ENCODE peak calls at places on chromosomes 13 and 19, in seven cellular contexts. One of them, this sample, is unnamed.

GRCh38 chr13:80341771-80342271 is 895 bp upstream of the SPRY2 start:
- DNase-seq in right lobe of liver: peak
- DNase-seq in gastrocnemius medialis: peak
- DNase-seq in uterus: peak
- DNase-seq in NB4: peak
- DNase-seq in breast epithelium: no peak
- DNase-seq in heart left ventricle: peak
- DNase-seq in this sample: peak

GRCh38 chr13:40109324-40109958 is 454.0 kb downstream of the COG6 start:
- DNase-seq in heart left ventricle: no peak
- DNase-seq in breast epithelium: no peak
- DNase-seq in NB4: peak
- DNase-seq in right lobe of liver: no peak
- DNase-seq in gastrocnemius medialis: no peak
- DNase-seq in uterus: peak
- DNase-seq in this sample: no peak

GRCh38 chr19:52735734-52736133 is 890 bp upstream of the ZNF611 start:
- DNase-seq in NB4: no peak
- DNase-seq in heart left ventricle: peak
- DNase-seq in gastrocnemius medialis: peak
- DNase-seq in breast epithelium: peak
- DNase-seq in uterus: peak
- DNase-seq in right lobe of liver: peak
- DNase-seq in this sample: peak

GRCh38 chr13:41427700-41428099 is 29.6 kb upstream of the RGCC start:
- DNase-seq in uterus: no peak
- DNase-seq in breast epithelium: no peak
- DNase-seq in heart left ventricle: no peak
- DNase-seq in gastrocnemius medialis: no peak
- DNase-seq in right lobe of liver: no peak
- DNase-seq in NB4: no peak
- DNase-seq in this sample: no peak

GRCh38 chr13:52695856-52696255 is 43.2 kb downstream of the SUGT1 start:
- DNase-seq in gastrocnemius medialis: no peak
- DNase-seq in NB4: peak
- DNase-seq in uterus: no peak
- DNase-seq in right lobe of liver: no peak
- DNase-seq in breast epithelium: no peak
- DNase-seq in heart left ventricle: no peak
- DNase-seq in this sample: no peak

GRCh38 chr19:35155441-35155840 is 906 bp downstream of the FXYD5 start:
- DNase-seq in right lobe of liver: no peak
- DNase-seq in gastrocnemius medialis: no peak
- DNase-seq in heart left ventricle: no peak
- DNase-seq in uterus: no peak
- DNase-seq in NB4: no peak
- DNase-seq in breast epithelium: no peak
- DNase-seq in this sample: no peak

GRCh38 chr13:82294226-82294625 is 1588.0 kb downstream of the SLITRK1 start:
- DNase-seq in heart left ventricle: no peak
- DNase-seq in uterus: no peak
- DNase-seq in gastrocnemius medialis: no peak
- DNase-seq in breast epithelium: no peak
- DNase-seq in right lobe of liver: no peak
- DNase-seq in NB4: no peak
- DNase-seq in this sample: no peak

GRCh38 chr13:32878172-32878571 is 138.1 kb upstream of the KL start:
- DNase-seq in gastrocnemius medialis: no peak
- DNase-seq in NB4: no peak
- DNase-seq in heart left ventricle: no peak
- DNase-seq in right lobe of liver: no peak
- DNase-seq in uterus: no peak
- DNase-seq in breast epithelium: no peak
- DNase-seq in this sample: no peak

GRCh38 chr19:48353682-48354081 is 10.1 kb downstream of the TMEM143 start:
- DNase-seq in right lobe of liver: no peak
- DNase-seq in NB4: peak
- DNase-seq in uterus: no peak
- DNase-seq in breast epithelium: no peak
- DNase-seq in gastrocnemius medialis: no peak
- DNase-seq in heart left ventricle: no peak
- DNase-seq in this sample: no peak

GRCh38 chr19:33700408-33700757 is 78.6 kb downstream of the CHST8 start:
- DNase-seq in breast epithelium: no peak
- DNase-seq in gastrocnemius medialis: no peak
- DNase-seq in right lobe of liver: no peak
- DNase-seq in heart left ventricle: no peak
- DNase-seq in NB4: no peak
- DNase-seq in uterus: no peak
- DNase-seq in this sample: no peak

GRCh38 chr19:38395381-38396127 is 7.1 kb downstream of the SPRED3 start:
- DNase-seq in right lobe of liver: no peak
- DNase-seq in uterus: no peak
- DNase-seq in NB4: no peak
- DNase-seq in heart left ventricle: no peak
- DNase-seq in gastrocnemius medialis: no peak
- DNase-seq in breast epithelium: no peak
- DNase-seq in this sample: no peak

GRCh38 chr13:74136089-74136658 is 2.0 kb upstream of the KLF12 start:
- DNase-seq in breast epithelium: peak
- DNase-seq in uterus: no peak
- DNase-seq in right lobe of liver: peak
- DNase-seq in gastrocnemius medialis: no peak
- DNase-seq in heart left ventricle: peak
- DNase-seq in NB4: no peak
- DNase-seq in this sample: peak

GRCh38 chr13:21686761-21687391 is 16.0 kb downstream of the FGF9 start:
- DNase-seq in right lobe of liver: no peak
- DNase-seq in gastrocnemius medialis: no peak
- DNase-seq in heart left ventricle: no peak
- DNase-seq in breast epithelium: no peak
- DNase-seq in NB4: no peak
- DNase-seq in uterus: no peak
- DNase-seq in this sample: no peak

GRCh38 chr13:44243198-44243852 is 130.3 kb upstream of the SERP2 start:
- DNase-seq in heart left ventricle: peak
- DNase-seq in uterus: peak
- DNase-seq in breast epithelium: no peak
- DNase-seq in right lobe of liver: no peak
- DNase-seq in gastrocnemius medialis: no peak
- DNase-seq in NB4: peak
- DNase-seq in this sample: no peak

GRCh38 chr13:19587635-19588300 is 26.4 kb upstream of the TPTE2 start:
- DNase-seq in NB4: peak
- DNase-seq in breast epithelium: no peak
- DNase-seq in right lobe of liver: no peak
- DNase-seq in gastrocnemius medialis: no peak
- DNase-seq in heart left ventricle: no peak
- DNase-seq in uterus: no peak
- DNase-seq in this sample: no peak

GRCh38 chr19:32231020-32231419 is 114.4 kb upstream of the ZNF507 start:
- DNase-seq in right lobe of liver: no peak
- DNase-seq in heart left ventricle: no peak
- DNase-seq in NB4: no peak
- DNase-seq in breast epithelium: no peak
- DNase-seq in gastrocnemius medialis: no peak
- DNase-seq in uterus: no peak
- DNase-seq in this sample: no peak

GRCh38 chr19:16066611-16067104 is 9.6 kb upstream of the TPM4 start:
- DNase-seq in heart left ventricle: peak
- DNase-seq in gastrocnemius medialis: no peak
- DNase-seq in uterus: peak
- DNase-seq in right lobe of liver: peak
- DNase-seq in NB4: peak
- DNase-seq in breast epithelium: no peak
- DNase-seq in this sample: no peak

GRCh38 chr13:95360052-95360451 is 58.8 kb upstream of the ABCC4 start:
- DNase-seq in NB4: no peak
- DNase-seq in heart left ventricle: no peak
- DNase-seq in gastrocnemius medialis: no peak
- DNase-seq in breast epithelium: no peak
- DNase-seq in right lobe of liver: no peak
- DNase-seq in uterus: no peak
- DNase-seq in this sample: no peak

GRCh38 chr19:4866595-4867424 is 657 bp downstream of the PLIN3 start:
- DNase-seq in heart left ventricle: peak
- DNase-seq in gastrocnemius medialis: peak
- DNase-seq in right lobe of liver: peak
- DNase-seq in breast epithelium: peak
- DNase-seq in uterus: peak
- DNase-seq in NB4: peak
- DNase-seq in this sample: peak

GRCh38 chr19:37045140-37045539 is 33.1 kb upstream of the ZNF420 start:
- DNase-seq in heart left ventricle: no peak
- DNase-seq in NB4: no peak
- DNase-seq in uterus: no peak
- DNase-seq in gastrocnemius medialis: no peak
- DNase-seq in breast epithelium: no peak
- DNase-seq in right lobe of liver: no peak
- DNase-seq in this sample: no peak

GRCh38 chr13:113415825-113416224 is 37.5 kb downstream of the ADPRHL1 start:
- DNase-seq in breast epithelium: no peak
- DNase-seq in gastrocnemius medialis: no peak
- DNase-seq in NB4: no peak
- DNase-seq in heart left ventricle: no peak
- DNase-seq in uterus: no peak
- DNase-seq in right lobe of liver: no peak
- DNase-seq in this sample: peak
- TF ChIP-seq CTCF in breast epithelium: no peak
- TF ChIP-seq CTCF in gastrocnemius medialis: no peak
- TF ChIP-seq CTCF in NB4: no peak
- TF ChIP-seq CTCF in heart left ventricle: no peak
- TF ChIP-seq CTCF in uterus: no peak
- TF ChIP-seq CTCF in right lobe of liver: no peak
- TF ChIP-seq CTCF in this sample: no peak

GRCh38 chr13:45337803-45338202 is 3.2 kb downstream of the TPT1 start:
- DNase-seq in gastrocnemius medialis: no peak
- DNase-seq in heart left ventricle: no peak
- DNase-seq in breast epithelium: no peak
- DNase-seq in right lobe of liver: no peak
- DNase-seq in uterus: no peak
- DNase-seq in NB4: no peak
- DNase-seq in this sample: no peak

GRCh38 chr13:45336025-45336800 is 4.8 kb downstream of the TPT1 start:
- DNase-seq in gastrocnemius medialis: no peak
- DNase-seq in uterus: no peak
- DNase-seq in heart left ventricle: no peak
- DNase-seq in right lobe of liver: no peak
- DNase-seq in breast epithelium: no peak
- DNase-seq in NB4: peak
- DNase-seq in this sample: no peak

GRCh38 chr13:45335397-45336024 is 5.5 kb downstream of the TPT1 start:
- DNase-seq in breast epithelium: no peak
- DNase-seq in NB4: peak
- DNase-seq in uterus: no peak
- DNase-seq in gastrocnemius medialis: no peak
- DNase-seq in right lobe of liver: no peak
- DNase-seq in heart left ventricle: no peak
- DNase-seq in this sample: no peak

GRCh38 chr13:45339399-45339798 is 1.6 kb downstream of the TPT1 start:
- DNase-seq in uterus: no peak
- DNase-seq in right lobe of liver: no peak
- DNase-seq in gastrocnemius medialis: no peak
- DNase-seq in breast epithelium: no peak
- DNase-seq in heart left ventricle: no peak
- DNase-seq in NB4: no peak
- DNase-seq in this sample: no peak

GRCh38 chr13:45337395-45337794 is 3.6 kb downstream of the TPT1 start:
- DNase-seq in right lobe of liver: no peak
- DNase-seq in uterus: no peak
- DNase-seq in breast epithelium: no peak
- DNase-seq in NB4: no peak
- DNase-seq in heart left ventricle: no peak
- DNase-seq in gastrocnemius medialis: no peak
- DNase-seq in this sample: no peak
- TF ChIP-seq POLR2A in right lobe of liver: no peak
- TF ChIP-seq POLR2A in uterus: no peak
- TF ChIP-seq POLR2A in breast epithelium: no peak
- TF ChIP-seq POLR2A in NB4: no peak
- TF ChIP-seq POLR2A in heart left ventricle: no peak
- TF ChIP-seq POLR2A in gastrocnemius medialis: no peak
- TF ChIP-seq POLR2A in this sample: no peak

DNA sequence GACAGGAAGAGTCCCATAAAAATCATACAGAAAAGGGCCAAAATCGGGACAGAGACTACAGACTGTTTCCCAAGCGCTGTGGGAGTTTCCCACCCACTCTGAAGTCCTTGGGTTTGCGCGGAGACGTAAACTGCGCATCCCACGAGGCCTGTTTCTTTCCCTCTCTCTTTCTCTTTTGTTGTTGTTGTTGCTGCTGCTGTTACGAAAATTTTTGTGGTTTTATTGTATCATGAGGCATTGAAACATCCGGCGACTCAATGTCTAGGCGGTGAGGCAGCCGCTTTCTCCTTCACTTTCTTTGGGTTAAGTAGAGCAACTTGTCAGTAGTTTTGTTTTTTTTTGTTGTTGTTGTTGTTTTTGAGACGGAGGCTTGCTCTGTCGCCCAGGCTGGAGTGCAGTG is 1.6 kb upstream of the PPP1R12C start:
- DNase-seq in NB4: peak
- DNase-seq in heart left ventricle: no peak
- DNase-seq in uterus: no peak
- DNase-seq in breast epithelium: no peak
- DNase-seq in gastrocnemius medialis: no peak
- DNase-seq in right lobe of liver: no peak
- DNase-seq in this sample: no peak
- H3K4me3 ChIP-seq in NB4: peak
- H3K4me3 ChIP-seq in heart left ventricle: no peak
- H3K4me3 ChIP-seq in uterus: no peak
- H3K4me3 ChIP-seq in breast epithelium: no peak
- H3K4me3 ChIP-seq in gastrocnemius medialis: no peak
- H3K4me3 ChIP-seq in right lobe of liver: no peak
- H3K4me3 ChIP-seq in this sample: no peak

DNA sequence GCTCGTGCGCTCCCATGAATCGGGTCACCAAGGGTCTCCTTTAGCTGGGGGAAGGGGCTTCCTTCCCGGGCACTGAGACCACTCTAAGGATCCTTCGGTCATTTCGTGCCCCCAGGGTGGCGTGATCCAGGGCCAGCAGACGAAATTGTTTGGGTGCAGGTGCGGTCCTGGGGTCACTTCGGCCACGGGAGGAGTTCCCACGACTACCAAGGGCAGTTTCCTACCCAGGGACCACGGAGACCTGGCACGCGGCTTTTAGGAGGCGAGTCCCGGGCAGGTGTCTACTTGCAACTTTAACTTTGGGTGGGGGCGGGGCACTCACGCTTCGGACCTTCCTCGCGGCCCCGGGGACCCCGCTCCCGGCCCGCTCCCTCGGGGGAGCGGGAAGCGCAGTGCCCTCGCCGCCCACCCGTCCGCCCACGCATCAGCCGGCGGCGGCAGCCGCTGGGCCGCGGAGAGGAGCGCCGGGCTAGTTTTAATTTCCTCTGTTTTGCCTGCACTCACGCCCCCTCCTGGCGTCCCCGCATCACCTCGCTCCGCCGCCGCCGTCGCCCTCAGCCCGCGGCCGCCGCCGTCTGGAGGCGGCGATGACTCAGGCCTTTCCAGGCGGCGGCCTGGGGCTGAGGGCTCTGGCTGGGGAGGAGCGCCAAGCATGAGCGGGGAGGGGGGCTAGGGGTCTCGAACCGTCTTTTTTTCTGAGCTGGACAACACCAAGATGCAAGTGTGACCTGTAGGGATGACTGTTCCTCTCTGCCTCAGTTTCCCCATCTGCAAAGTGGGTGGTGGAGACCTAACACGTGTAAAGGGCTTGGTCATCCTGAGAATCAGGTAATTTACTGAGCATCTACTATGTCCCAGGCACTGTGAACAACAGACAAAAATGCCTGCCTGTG is 21.8 kb downstream of the OLFM2 start:
- DNase-seq in right lobe of liver: peak
- DNase-seq in gastrocnemius medialis: peak
- DNase-seq in NB4: peak
- DNase-seq in heart left ventricle: peak
- DNase-seq in breast epithelium: peak
- DNase-seq in uterus: peak
- DNase-seq in this sample: peak
- TF ChIP-seq CTCF in right lobe of liver: peak
- TF ChIP-seq CTCF in gastrocnemius medialis: peak
- TF ChIP-seq CTCF in NB4: peak
- TF ChIP-seq CTCF in heart left ventricle: peak
- TF ChIP-seq CTCF in breast epithelium: peak
- TF ChIP-seq CTCF in uterus: peak
- TF ChIP-seq CTCF in this sample: peak

This sample was measured in upper lobe of left lung.